ENCODE peak calls at places on chromosome 17, in nine cellular contexts. B is tibial nerve, J is heart left ventricle, Y is mammary epithelial cell, Z is MM.1S, X is nephron progenitor cell, Q is AG09319, F is AG04450, U is left lung. M is an unnamed sample.

GRCh38 chr17:80594666-80595269 is 50.1 kb downstream of the RPTOR start:
- DNase-seq in B (no peak), J (no peak), Y (no peak), Z (no peak), X (no peak), Q (no peak), F (no peak), U (no peak), M (no peak)

GRCh38 chr17:978110-979093 is 1.2 kb downstream of the NXN start:
- DNase-seq in B (no peak), J (peak; percentile 35), Y (peak; percentile 40), Z (no peak), X (peak; percentile 71), Q (no peak), F (no peak), U (peak; percentile 45), M (no peak)

GRCh38 chr17:44170135-44170498 is 387 bp upstream of the ASB16 start:
- DNase-seq in B (no peak), J (no peak), Y (no peak), Z (no peak), X (no peak), Q (no peak), F (no peak), U (no peak), M (no peak)

GRCh38 chr17:18877104-18877503 is 19.2 kb downstream of the PRPSAP2 start:
- DNase-seq in B (no peak), J (no peak), Y (peak; percentile 43), Z (no peak), X (no peak), Q (no peak), F (no peak), U (no peak), M (no peak)

GRCh38 chr17:11944587-11944986 is 52.7 kb downstream of the ZNF18 start:
- DNase-seq in B (no peak), J (no peak), Y (peak; percentile 84), Z (no peak), X (no peak), Q (no peak), F (no peak), U (no peak), M (no peak)

GRCh38 chr17:2933606-2934005 is 129.8 kb downstream of the OR1D5 start:
- DNase-seq in B (no peak), J (no peak), Y (no peak), Z (no peak), X (no peak), Q (no peak), F (no peak), U (no peak), M (no peak)

GRCh38 chr17:10743316-10744009 is 13.6 kb upstream of the TMEM220 start:
- DNase-seq in B (peak; percentile 27), J (no peak), Y (no peak), Z (no peak), X (no peak), Q (peak; percentile 52), F (no peak), U (no peak), M (no peak)

GRCh38 chr17:55609737-55610201 is 98.5 kb upstream of the SMIM36 start:
- DNase-seq in B (peak; percentile 53), J (no peak), Y (no peak), Z (no peak), X (no peak), Q (no peak), F (no peak), U (peak; percentile 37), M (no peak)

GRCh38 chr17:77203846-77204245 is 63.1 kb downstream of the SEC14L1 start:
- DNase-seq in B (no peak), J (no peak), Y (no peak), Z (no peak), X (no peak), Q (no peak), F (no peak), U (no peak), M (no peak)

GRCh38 chr17:77204531-77204930 is 63.8 kb downstream of the SEC14L1 start:
- DNase-seq in B (no peak), J (no peak), Y (no peak), Z (no peak), X (no peak), Q (no peak), F (no peak), U (no peak), M (no peak)

GRCh38 chr17:77203436-77203835 is 62.7 kb downstream of the SEC14L1 start:
- DNase-seq in B (no peak), J (no peak), Y (no peak), Z (no peak), X (no peak), Q (no peak), F (no peak), U (no peak), M (no peak)

GRCh38 chr17:77197115-77197514 is 56.3 kb downstream of the SEC14L1 start:
- DNase-seq in B (no peak), J (no peak), Y (no peak), Z (no peak), X (no peak), Q (no peak), F (no peak), U (no peak), M (no peak)

DNA sequence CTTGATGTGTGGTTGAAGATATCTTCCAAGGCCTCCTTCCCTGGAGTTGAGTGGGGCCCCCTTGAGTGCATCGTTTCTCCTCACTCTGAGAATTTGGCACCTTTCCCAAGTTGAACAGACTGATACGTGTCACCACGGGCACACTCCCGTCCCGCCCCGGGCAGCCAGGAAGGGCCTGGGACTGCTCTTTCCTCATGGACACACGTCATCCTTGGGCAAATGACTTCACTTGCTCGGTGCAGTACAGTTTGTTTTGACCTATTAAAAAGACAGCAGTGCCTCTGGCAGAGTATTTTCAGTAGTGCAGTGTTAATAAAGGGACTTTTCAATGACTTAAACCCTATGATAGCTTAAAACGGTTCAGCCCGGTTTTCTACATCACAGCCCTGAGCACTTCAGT is 59.9 kb downstream of the SEC14L1 start:
- DNase-seq in B (no peak), J (no peak), Y (peak; percentile 37), Z (no peak), X (no peak), Q (no peak), F (no peak), U (no peak), M (no peak)
- TF ChIP-seq CTCF in B (no peak), J (no peak), Y (peak; percentile 9), Z (no peak), X (no peak), Q (no peak), F (no peak), U (no peak), M (no peak)

GRCh38 chr17:73958453-73958852 is 245.0 kb upstream of the RPL38 start:
- DNase-seq in B (no peak), J (no peak), Y (no peak), Z (no peak), X (no peak), Q (no peak), F (no peak), U (no peak), M (no peak)

GRCh38 chr17:73955616-73956015 is 247.9 kb upstream of the RPL38 start:
- DNase-seq in B (no peak), J (no peak), Y (no peak), Z (no peak), X (no peak), Q (no peak), F (no peak), U (no peak), M (peak; percentile 14)

GRCh38 chr17:73957564-73957963 is 245.9 kb upstream of the RPL38 start:
- DNase-seq in B (no peak), J (no peak), Y (no peak), Z (no peak), X (no peak), Q (no peak), F (no peak), U (no peak), M (peak; percentile 15)

GRCh38 chr17:73956169-73956568 is 247.3 kb upstream of the RPL38 start:
- DNase-seq in B (no peak), J (no peak), Y (no peak), Z (no peak), X (no peak), Q (no peak), F (no peak), U (no peak), M (no peak)

DNA sequence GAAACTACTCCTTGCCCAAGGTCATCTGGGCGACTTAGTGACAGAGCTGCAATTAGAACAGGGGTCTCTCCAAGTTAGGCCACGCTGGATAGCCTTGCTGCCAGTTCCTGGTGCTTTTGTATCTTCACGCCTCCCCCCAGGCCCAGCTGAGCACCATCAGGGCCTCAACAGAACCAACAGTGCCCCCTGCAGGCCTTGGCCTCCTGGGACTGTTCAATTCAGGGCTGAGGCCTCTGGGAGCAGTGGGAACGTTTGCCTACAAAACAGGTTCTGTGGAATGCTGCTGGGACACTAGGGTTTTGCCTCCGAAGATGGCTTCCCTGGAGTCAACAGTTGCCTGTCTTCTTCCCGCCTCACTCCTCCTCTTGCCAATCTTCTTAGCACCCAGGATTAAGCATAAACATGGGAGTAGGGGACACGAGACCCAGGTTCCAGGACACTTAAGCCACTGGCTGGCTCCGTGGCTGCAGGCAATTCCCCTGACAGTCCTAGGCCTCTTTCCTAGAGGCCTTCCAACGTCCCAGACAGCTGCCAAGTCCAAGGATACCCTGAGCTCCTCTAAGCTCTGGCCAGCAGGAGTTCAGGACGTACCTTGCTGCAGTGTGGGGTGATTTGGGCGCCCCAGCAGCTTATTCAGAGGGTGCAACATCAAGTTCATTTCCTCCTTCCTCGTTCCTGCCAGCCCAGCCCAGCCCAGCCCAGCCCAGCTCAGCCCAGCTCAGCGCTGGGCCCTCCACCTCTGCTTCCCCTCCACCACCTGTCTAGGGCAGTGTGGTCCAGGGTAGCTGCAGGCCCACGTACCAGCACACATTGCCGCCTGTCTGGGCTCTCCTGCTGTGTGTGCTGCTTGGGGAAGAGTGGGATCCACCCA is 246.6 kb upstream of the RPL38 start:
- DNase-seq in B (peak; percentile 35), J (no peak), Y (peak; percentile 12), Z (peak; percentile 9), X (peak; percentile 81), Q (no peak), F (no peak), U (peak; percentile 44), M (peak; percentile 34)
- TF ChIP-seq CTCF in B (peak; percentile 13), J (peak; percentile 13), Y (peak; percentile 54), Z (peak; percentile 39), X (peak; percentile 63), Q (peak; percentile 17), F (peak; percentile 19), U (peak; percentile 39), M (peak; percentile 58)

GRCh38 chr17:50545306-50545705 is 1.7 kb upstream of the SPATA20 start:
- DNase-seq in B (no peak), J (no peak), Y (no peak), Z (no peak), X (no peak), Q (no peak), F (no peak), U (no peak), M (no peak)

GRCh38 chr17:50548831-50549230 is 1.9 kb downstream of the SPATA20 start:
- DNase-seq in B (no peak), J (no peak), Y (no peak), Z (no peak), X (no peak), Q (no peak), F (no peak), U (no peak), M (no peak)

GRCh38 chr17:50547736-50548083 is 736 bp downstream of the SPATA20 start:
- DNase-seq in B (no peak), J (no peak), Y (no peak), Z (no peak), X (no peak), Q (no peak), F (no peak), U (peak; percentile 40), M (no peak)

GRCh38 chr17:50547035-50547735 is at the start of gene SPATA20:
- DNase-seq in B (peak; percentile 86), J (peak; percentile 92), Y (peak; percentile 82), Z (peak; percentile 90), X (peak; percentile 92), Q (peak; percentile 78), F (peak; percentile 63), U (peak; percentile 93), M (peak; percentile 87)

DNA sequence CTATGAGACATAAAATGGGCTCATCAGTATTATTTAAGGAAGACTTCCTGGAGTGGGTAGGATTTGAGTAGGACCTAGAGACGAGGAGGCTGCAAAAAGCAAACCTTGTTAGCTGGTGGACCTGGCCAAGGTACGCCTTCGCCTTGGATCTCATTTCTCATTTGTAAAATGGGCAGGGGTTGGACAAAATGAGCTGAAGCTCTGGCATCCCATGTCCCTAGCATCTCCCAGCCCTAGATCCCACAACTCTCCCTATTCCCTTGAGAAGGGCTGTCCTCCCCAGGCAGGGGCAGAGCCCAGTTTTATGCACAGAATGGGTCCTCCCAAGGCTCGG is 306 bp upstream of the SPATA20 start:
- DNase-seq in B (no peak), J (no peak), Y (no peak), Z (no peak), X (no peak), Q (no peak), F (no peak), U (no peak), M (no peak)
- TF ChIP-seq CTCF in B (no peak), J (no peak), Y (no peak), Z (no peak), X (no peak), Q (no peak), F (no peak), U (no peak), M (no peak)

GRCh38 chr17:57211010-57211411 is 45.3 kb upstream of the MSI2 start:
- DNase-seq in B (no peak), J (no peak), Y (peak; percentile 76), Z (no peak), X (no peak), Q (no peak), F (no peak), U (no peak), M (no peak)

GRCh38 chr17:57215317-57215716 is 41.0 kb upstream of the MSI2 start:
- DNase-seq in B (no peak), J (no peak), Y (peak; percentile 94), Z (no peak), X (no peak), Q (no peak), F (no peak), U (no peak), M (no peak)

GRCh38 chr17:57211543-57211942 is 44.8 kb upstream of the MSI2 start:
- DNase-seq in B (no peak), J (no peak), Y (peak; percentile 79), Z (no peak), X (no peak), Q (no peak), F (no peak), U (no peak), M (no peak)

GRCh38 chr17:57210224-57210553 is 46.1 kb upstream of the MSI2 start:
- DNase-seq in B (no peak), J (no peak), Y (peak; percentile 89), Z (no peak), X (no peak), Q (no peak), F (no peak), U (no peak), M (no peak)

DNA sequence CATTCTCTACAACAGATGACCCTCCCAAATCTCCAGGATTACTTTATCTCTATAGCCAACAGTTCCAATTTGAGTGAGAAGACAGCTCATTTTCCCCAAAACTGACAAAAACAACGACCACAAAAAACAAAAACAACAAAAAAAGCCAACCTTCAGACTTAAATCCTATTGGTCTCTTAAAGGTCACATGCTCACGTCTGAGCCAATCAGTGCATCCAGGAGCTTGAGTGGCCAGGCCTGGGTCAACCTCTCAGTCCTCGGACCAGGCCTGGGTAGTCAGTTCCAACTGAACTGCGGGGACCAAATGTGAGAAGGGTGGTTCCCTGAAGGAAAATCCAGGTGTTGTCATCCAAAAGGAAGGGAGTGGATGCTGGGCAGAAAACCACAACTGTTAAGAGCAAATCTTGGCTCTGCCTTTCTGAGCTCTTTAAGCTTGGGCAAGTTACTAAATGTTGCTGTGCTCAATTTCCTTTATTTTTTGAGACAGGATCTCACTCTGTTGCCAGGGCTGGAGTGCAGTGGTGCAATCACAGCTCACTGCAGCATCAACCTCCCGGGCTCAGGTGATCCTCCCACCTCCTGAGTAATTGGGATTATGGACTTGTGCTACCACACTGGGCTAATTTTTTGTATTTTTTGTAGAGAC is 43.0 kb upstream of the MSI2 start:
- DNase-seq in B (no peak), J (no peak), Y (peak; percentile 79), Z (no peak), X (no peak), Q (no peak), F (no peak), U (no peak), M (no peak)
- TF ChIP-seq CTCF in B (no peak), J (no peak), Y (no peak), Z (no peak), X (no peak), Q (no peak), F (no peak), U (no peak), M (no peak)